ENCODE peak calls at places on chromosomes 12 and 14, in ten cellular contexts. One of them, this sample, is unnamed.

GRCh38 chr12:52828156-52829090 is 5.7 kb downstream of the KRT79 start:
- DNase-seq in iPS DF 19.7: no peak
- DNase-seq in activated CD4-positive, alpha-beta T cell treated with anti-CD3 and anti-CD28 coated beads, Interleukin-2, amount 50 U/mL, for 1 hour: no peak
- DNase-seq in uterus: no peak
- DNase-seq in head of caudate nucleus: no peak
- DNase-seq in activated naive CD4-positive, alpha-beta T cell treated with anti-CD3 and anti-CD28 coated beads for 36 hours: no peak
- DNase-seq in right atrium auricular region: no peak
- DNase-seq in KG1: no peak
- DNase-seq in heart right ventricle: no peak
- DNase-seq in tibial artery: no peak
- DNase-seq in this sample: no peak

GRCh38 chr14:80645667-80646413 is 295.7 kb downstream of the CEP128 start:
- DNase-seq in iPS DF 19.7: no peak
- DNase-seq in activated CD4-positive, alpha-beta T cell treated with anti-CD3 and anti-CD28 coated beads, Interleukin-2, amount 50 U/mL, for 1 hour: no peak
- DNase-seq in uterus: no peak
- DNase-seq in head of caudate nucleus: no peak
- DNase-seq in activated naive CD4-positive, alpha-beta T cell treated with anti-CD3 and anti-CD28 coated beads for 36 hours: no peak
- DNase-seq in right atrium auricular region: no peak
- DNase-seq in KG1: no peak
- DNase-seq in heart right ventricle: no peak
- DNase-seq in tibial artery: no peak
- DNase-seq in this sample: no peak

GRCh38 chr12:13530966-13531365 is 334.4 kb downstream of the EMP1 start:
- DNase-seq in iPS DF 19.7: no peak
- DNase-seq in activated CD4-positive, alpha-beta T cell treated with anti-CD3 and anti-CD28 coated beads, Interleukin-2, amount 50 U/mL, for 1 hour: no peak
- DNase-seq in uterus: no peak
- DNase-seq in head of caudate nucleus: no peak
- DNase-seq in activated naive CD4-positive, alpha-beta T cell treated with anti-CD3 and anti-CD28 coated beads for 36 hours: no peak
- DNase-seq in right atrium auricular region: no peak
- DNase-seq in KG1: no peak
- DNase-seq in heart right ventricle: no peak
- DNase-seq in tibial artery: no peak
- DNase-seq in this sample: no peak

GRCh38 chr12:3604750-3605638 is 114.0 kb downstream of the PRMT8 start:
- DNase-seq in iPS DF 19.7: no peak
- DNase-seq in activated CD4-positive, alpha-beta T cell treated with anti-CD3 and anti-CD28 coated beads, Interleukin-2, amount 50 U/mL, for 1 hour: no peak
- DNase-seq in uterus: no peak
- DNase-seq in head of caudate nucleus: peak
- DNase-seq in activated naive CD4-positive, alpha-beta T cell treated with anti-CD3 and anti-CD28 coated beads for 36 hours: no peak
- DNase-seq in right atrium auricular region: no peak
- DNase-seq in KG1: no peak
- DNase-seq in heart right ventricle: peak
- DNase-seq in tibial artery: no peak
- DNase-seq in this sample: peak

GRCh38 chr14:88791629-88792571 is 853 bp downstream of the EML5 start:
- DNase-seq in iPS DF 19.7: no peak
- DNase-seq in activated CD4-positive, alpha-beta T cell treated with anti-CD3 and anti-CD28 coated beads, Interleukin-2, amount 50 U/mL, for 1 hour: no peak
- DNase-seq in uterus: peak
- DNase-seq in head of caudate nucleus: peak
- DNase-seq in activated naive CD4-positive, alpha-beta T cell treated with anti-CD3 and anti-CD28 coated beads for 36 hours: peak
- DNase-seq in right atrium auricular region: no peak
- DNase-seq in KG1: no peak
- DNase-seq in heart right ventricle: peak
- DNase-seq in tibial artery: no peak
- DNase-seq in this sample: no peak

GRCh38 chr12:107115119-107115518 is 21.8 kb upstream of the CRY1 start:
- DNase-seq in iPS DF 19.7: no peak
- DNase-seq in activated CD4-positive, alpha-beta T cell treated with anti-CD3 and anti-CD28 coated beads, Interleukin-2, amount 50 U/mL, for 1 hour: no peak
- DNase-seq in uterus: no peak
- DNase-seq in head of caudate nucleus: no peak
- DNase-seq in activated naive CD4-positive, alpha-beta T cell treated with anti-CD3 and anti-CD28 coated beads for 36 hours: no peak
- DNase-seq in right atrium auricular region: no peak
- DNase-seq in KG1: no peak
- DNase-seq in heart right ventricle: no peak
- DNase-seq in tibial artery: no peak
- DNase-seq in this sample: no peak

GRCh38 chr12:24596768-24597388 is 352.0 kb downstream of the BCAT1 start:
- DNase-seq in iPS DF 19.7: no peak
- DNase-seq in activated CD4-positive, alpha-beta T cell treated with anti-CD3 and anti-CD28 coated beads, Interleukin-2, amount 50 U/mL, for 1 hour: no peak
- DNase-seq in uterus: no peak
- DNase-seq in head of caudate nucleus: no peak
- DNase-seq in activated naive CD4-positive, alpha-beta T cell treated with anti-CD3 and anti-CD28 coated beads for 36 hours: no peak
- DNase-seq in right atrium auricular region: no peak
- DNase-seq in KG1: no peak
- DNase-seq in heart right ventricle: no peak
- DNase-seq in tibial artery: no peak
- DNase-seq in this sample: no peak

GRCh38 chr12:76957306-76957705 is 78.5 kb upstream of the CSRP2 start:
- DNase-seq in iPS DF 19.7: no peak
- DNase-seq in activated CD4-positive, alpha-beta T cell treated with anti-CD3 and anti-CD28 coated beads, Interleukin-2, amount 50 U/mL, for 1 hour: no peak
- DNase-seq in uterus: no peak
- DNase-seq in head of caudate nucleus: no peak
- DNase-seq in activated naive CD4-positive, alpha-beta T cell treated with anti-CD3 and anti-CD28 coated beads for 36 hours: no peak
- DNase-seq in right atrium auricular region: no peak
- DNase-seq in KG1: no peak
- DNase-seq in heart right ventricle: no peak
- DNase-seq in tibial artery: no peak
- DNase-seq in this sample: no peak

GRCh38 chr12:54200412-54200811 is 11.6 kb upstream of the SMUG1 start:
- DNase-seq in iPS DF 19.7: no peak
- DNase-seq in activated CD4-positive, alpha-beta T cell treated with anti-CD3 and anti-CD28 coated beads, Interleukin-2, amount 50 U/mL, for 1 hour: no peak
- DNase-seq in uterus: no peak
- DNase-seq in head of caudate nucleus: no peak
- DNase-seq in activated naive CD4-positive, alpha-beta T cell treated with anti-CD3 and anti-CD28 coated beads for 36 hours: no peak
- DNase-seq in right atrium auricular region: no peak
- DNase-seq in KG1: no peak
- DNase-seq in heart right ventricle: no peak
- DNase-seq in tibial artery: no peak
- DNase-seq in this sample: no peak

GRCh38 chr12:121811434-121812319 is 7.9 kb downstream of the SETD1B start:
- DNase-seq in iPS DF 19.7: no peak
- DNase-seq in activated CD4-positive, alpha-beta T cell treated with anti-CD3 and anti-CD28 coated beads, Interleukin-2, amount 50 U/mL, for 1 hour: peak
- DNase-seq in uterus: peak
- DNase-seq in head of caudate nucleus: peak
- DNase-seq in activated naive CD4-positive, alpha-beta T cell treated with anti-CD3 and anti-CD28 coated beads for 36 hours: peak
- DNase-seq in right atrium auricular region: no peak
- DNase-seq in KG1: peak
- DNase-seq in heart right ventricle: peak
- DNase-seq in tibial artery: peak
- DNase-seq in this sample: peak

This sample was measured in ureter.